ENCODE peak calls at places on chromosomes 11 and 22, in six cellular contexts. T is A549, O is PC-3, I is PC-9, Y is GM23338, F is hepatocyte. A is an unnamed sample.

GRCh38 chr22:44738347-44738715 is 14.0 kb upstream of the ARHGAP8 start:
- DNase-seq in T (no peak), O (peak), I (peak), Y (no peak), F (peak), A (peak)

GRCh38 chr11:65945430-65945911 is at the start of gene TSGA10IP:
- DNase-seq in T (no peak), O (no peak), I (no peak), Y (peak), F (no peak), A (no peak)

GRCh38 chr11:94152678-94153065 is 24.0 kb downstream of the PANX1 start:
- DNase-seq in T (no peak), O (no peak), I (no peak), Y (no peak), F (no peak), A (no peak)

GRCh38 chr11:63993100-63993499 is 6.9 kb downstream of the OTUB1 start:
- DNase-seq in T (no peak), O (no peak), I (no peak), Y (no peak), F (no peak), A (no peak)

GRCh38 chr11:72222106-72222891 is 2.3 kb upstream of the INPPL1 start:
- DNase-seq in T (no peak), O (no peak), I (no peak), Y (no peak), F (no peak), A (no peak)

GRCh38 chr11:123478352-123478986 is 48.4 kb downstream of the GRAMD1B start:
- DNase-seq in T (peak), O (peak), I (peak), Y (peak), F (peak), A (peak)

GRCh38 chr11:68018730-68019190 is 8.6 kb downstream of the ALDH3B1 start:
- DNase-seq in T (no peak), O (no peak), I (no peak), Y (no peak), F (no peak), A (no peak)

GRCh38 chr11:71222318-71223080 is 29.9 kb downstream of the SHANK2 start:
- DNase-seq in T (no peak), O (no peak), I (no peak), Y (no peak), F (no peak), A (peak)

GRCh38 chr11:124747406-124748099 is 4.5 kb downstream of the VSIG2 start:
- DNase-seq in T (no peak), O (no peak), I (no peak), Y (no peak), F (no peak), A (no peak)

GRCh38 chr11:18115360-18116127 is 9.7 kb upstream of the SAAL1 start:
- DNase-seq in T (peak), O (peak), I (peak), Y (peak), F (peak), A (peak)

GRCh38 chr11:75369846-75370245 is 18.4 kb upstream of the ARRB1 start:
- DNase-seq in T (no peak), O (peak), I (no peak), Y (no peak), F (no peak), A (no peak)

GRCh38 chr11:11966826-11967668 is 41.4 kb downstream of the DKK3 start:
- DNase-seq in T (peak), O (peak), I (peak), Y (peak), F (peak), A (peak)

GRCh38 chr11:65640483-65641207 is 2.7 kb downstream of the SIPA1 start:
- DNase-seq in T (no peak), O (no peak), I (no peak), Y (no peak), F (no peak), A (no peak)

GRCh38 chr11:99020324-99021225 is at the start of gene CNTN5:
- DNase-seq in T (peak), O (peak), I (peak), Y (peak), F (peak), A (peak)

GRCh38 chr11:10181811-10182210 is 112.2 kb downstream of the SBF2 start:
- DNase-seq in T (peak), O (peak), I (no peak), Y (peak), F (peak), A (peak)

GRCh38 chr11:43803766-43804165 is 76.9 kb upstream of the ALKBH3 start:
- DNase-seq in T (no peak), O (no peak), I (no peak), Y (no peak), F (no peak), A (no peak)

GRCh38 chr22:46049726-46050450 is 72.9 kb upstream of the WNT7B start:
- DNase-seq in T (no peak), O (no peak), I (no peak), Y (no peak), F (no peak), A (no peak)

GRCh38 chr11:5679811-5680210 is 5.1 kb downstream of the TRIM5 start:
- DNase-seq in T (no peak), O (no peak), I (no peak), Y (no peak), F (no peak), A (peak)

GRCh38 chr11:73439002-73439843 is 63.0 kb downstream of the RELT start:
- DNase-seq in T (no peak), O (no peak), I (no peak), Y (no peak), F (no peak), A (no peak)

GRCh38 chr11:30326114-30326783 is 3.3 kb downstream of the ARL14EP start:
- DNase-seq in T (no peak), O (peak), I (no peak), Y (no peak), F (no peak), A (peak)

GRCh38 chr11:95711162-95711944 is 78.2 kb downstream of the FAM76B start:
- DNase-seq in T (no peak), O (no peak), I (no peak), Y (no peak), F (no peak), A (peak)

DNA sequence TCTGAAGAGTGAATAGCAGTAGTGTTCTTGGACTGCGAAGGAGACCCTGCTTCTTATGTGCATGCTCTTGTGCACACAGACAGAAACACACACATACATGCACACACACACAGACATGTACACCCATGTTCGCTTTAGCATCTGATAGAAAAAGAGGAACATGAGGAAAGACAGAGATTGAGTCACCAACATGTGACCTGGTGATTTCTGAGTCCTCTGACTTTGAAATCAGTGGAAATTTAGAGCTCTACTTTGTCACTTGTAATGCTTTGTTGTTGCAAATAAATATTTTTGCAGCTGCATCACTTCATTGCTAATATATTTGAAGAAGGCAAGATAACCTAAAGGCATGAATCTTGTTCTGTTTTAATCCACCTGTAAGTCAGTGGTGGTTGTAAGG is 23.8 kb downstream of the CD44 start:
- DNase-seq in T (no peak), O (peak), I (no peak), Y (no peak), F (no peak), A (peak)
- H3K4me3 ChIP-seq in T (no peak), O (no peak), I (peak), Y (no peak), F (no peak), A (no peak)

GRCh38 chr22:49960967-49961600 is 512 bp downstream of the PIM3 start:
- DNase-seq in T (no peak), O (peak), I (peak), Y (peak), F (peak), A (no peak)
- TF ChIP-seq CTCF in T (no peak), O (no peak), I (no peak), Y (no peak), F (no peak), A (no peak)

GRCh38 chr11:22778642-22779041 is 51.0 kb downstream of the SVIP start:
- DNase-seq in T (no peak), O (no peak), I (no peak), Y (peak), F (peak), A (no peak)

GRCh38 chr11:22779850-22780249 is 49.8 kb downstream of the SVIP start:
- DNase-seq in T (no peak), O (no peak), I (no peak), Y (no peak), F (no peak), A (no peak)

GRCh38 chr11:22785251-22785650 is 44.4 kb downstream of the SVIP start:
- DNase-seq in T (no peak), O (peak), I (no peak), Y (no peak), F (no peak), A (no peak)

GRCh38 chr11:22786475-22786874 is 43.1 kb downstream of the SVIP start:
- DNase-seq in T (no peak), O (no peak), I (no peak), Y (no peak), F (no peak), A (no peak)

GRCh38 chr11:22780914-22781593 is 48.5 kb downstream of the SVIP start:
- DNase-seq in T (no peak), O (no peak), I (no peak), Y (peak), F (no peak), A (no peak)
- H3K4me2 ChIP-seq in T (no peak), O (no peak), I (no peak), Y (no peak), F (no peak), A (no peak)

GRCh38 chr11:28049338-28050216 is 58.4 kb downstream of the KIF18A start:
- DNase-seq in T (peak), O (peak), I (no peak), Y (no peak), F (no peak), A (peak)
- H3K4me3 ChIP-seq in T (no peak), O (no peak), I (no peak), Y (no peak), F (no peak), A (peak)